ENCODE peak calls at places on chromosomes 7 and 10, in four cellular contexts. Q is neural progenitor cell, Y is colonic mucosa, M is sigmoid colon. K is an unnamed sample.

GRCh38 chr10:3472705-3473078 is 300.1 kb upstream of the PITRM1 start:
- DNase-seq in M (no peak), Y (no peak), Q (no peak), K (no peak)

GRCh38 chr10:91115618-91116390 is 104.7 kb upstream of the PCGF5 start:
- DNase-seq in Q (no peak), M (no peak), Y (no peak), K (no peak)

GRCh38 chr10:126650164-126650563 is 20.3 kb downstream of the C10orf90 start:
- DNase-seq in Y (no peak), Q (no peak), M (no peak), K (no peak)

GRCh38 chr7:142583424-142583823 is 165.8 kb upstream of the PRSS1 start:
- DNase-seq in Q (peak), M (no peak), Y (no peak), K (no peak)

GRCh38 chr10:70928140-70928539 is 39.8 kb upstream of the PCBD1 start:
- DNase-seq in M (no peak), Y (no peak), Q (no peak), K (no peak)

GRCh38 chr10:84118395-84119006 is 20.8 kb upstream of the GHITM start:
- DNase-seq in Y (no peak), Q (no peak), M (no peak), K (no peak)

GRCh38 chr7:48105045-48105444 is 16.0 kb downstream of the UPP1 start:
- DNase-seq in Y (no peak), M (no peak), Q (no peak), K (no peak)

GRCh38 chr10:101850747-101851146 is 7.1 kb upstream of the KCNIP2 start:
- DNase-seq in Q (no peak), Y (no peak), M (no peak), K (no peak)

GRCh38 chr7:138878064-138878463 is 80.1 kb upstream of the ATP6V0A4 start:
- DNase-seq in M (no peak), Q (no peak), Y (no peak), K (no peak)

GRCh38 chr7:82247814-82248433 is 195.7 kb downstream of the CACNA2D1 start:
- DNase-seq in Y (no peak), Q (peak), M (no peak), K (no peak)

GRCh38 chr10:124632566-124632965 is 111.6 kb downstream of the FAM53B start:
- DNase-seq in Q (no peak), Y (no peak), M (no peak), K (no peak)

GRCh38 chr10:72315054-72315453 is 39.7 kb downstream of the DNAJB12 start:
- DNase-seq in Y (peak), Q (peak), M (no peak), K (no peak)

GRCh38 chr10:78685466-78686163 is 383.2 kb upstream of the ZMIZ1 start:
- DNase-seq in Y (no peak), Q (no peak), M (no peak), K (no peak)

GRCh38 chr7:29414216-29414615 is 149.4 kb upstream of the PRR15 start:
- DNase-seq in Y (no peak), M (no peak), Q (no peak), K (no peak)

GRCh38 chr10:13496164-13496563 is 32.6 kb downstream of the BEND7 start:
- DNase-seq in Q (peak), Y (no peak), M (no peak), K (no peak)

GRCh38 chr7:2616973-2617709 is 14.6 kb upstream of the TTYH3 start:
- DNase-seq in Y (no peak), Q (peak), M (no peak), K (no peak)

GRCh38 chr7:113774182-113774807 is 144.5 kb downstream of the PPP1R3A start:
- DNase-seq in Y (no peak), M (no peak), Q (peak), K (no peak)

GRCh38 chr10:11325817-11326216 is 285.6 kb downstream of the USP6NL start:
- DNase-seq in Q (no peak), M (no peak), Y (no peak), K (no peak)

GRCh38 chr7:44849277-44850210 is 1.7 kb upstream of the H2AZ2 start:
- DNase-seq in M (no peak), Y (no peak), Q (no peak), K (no peak)

GRCh38 chr10:87978166-87978565 is 114.7 kb downstream of the PTEN start:
- DNase-seq in M (no peak), Y (no peak), Q (no peak), K (no peak)

GRCh38 chr7:6238309-6238925 is 34.0 kb downstream of the CYTH3 start:
- DNase-seq in M (no peak), Q (no peak), Y (no peak), K (no peak)

GRCh38 chr10:107814865-107815487 is 650.5 kb upstream of the SORCS1 start:
- DNase-seq in Q (peak), M (peak), Y (peak), K (no peak)

GRCh38 chr7:102285541-102286236 is 979 bp upstream of the SH2B2 start:
- DNase-seq in Q (peak), M (no peak), Y (no peak), K (no peak)

GRCh38 chr7:112515989-112516388 is 35.2 kb downstream of the LSMEM1 start:
- DNase-seq in Q (no peak), Y (no peak), M (no peak), K (no peak)

GRCh38 chr7:66258409-66258808 is 53.3 kb downstream of the TPST1 start:
- DNase-seq in Y (no peak), Q (peak), M (no peak), K (no peak)

GRCh38 chr7:631966-632830 is 94.3 kb upstream of the DNAAF5 start:
- DNase-seq in Y (no peak), Q (no peak), M (no peak), K (peak)

GRCh38 chr10:7409732-7410168 is 1.1 kb downstream of the SFMBT2 start:
- DNase-seq in Y (peak), M (no peak), Q (peak), K (no peak)

GRCh38 chr10:48252354-48252650 is 22.2 kb downstream of the FRMPD2 start:
- DNase-seq in Y (no peak), Q (no peak), M (peak), K (no peak)

GRCh38 chr10:32459072-32459703 is 13.2 kb downstream of the CCDC7 start:
- DNase-seq in Q (no peak), Y (no peak), M (no peak), K (no peak)

GRCh38 chr10:19488592-19489280 is 327.5 kb upstream of the PLXDC2 start:
- DNase-seq in Y (no peak), Q (peak), M (peak), K (peak)

GRCh38 chr10:124554085-124554858 is 92.6 kb downstream of the LHPP start:
- DNase-seq in Q (no peak), M (no peak), Y (no peak), K (no peak)

GRCh38 chr10:15802375-15802949 is 57.8 kb downstream of the MINDY3 start:
- DNase-seq in M (no peak), Y (no peak), Q (no peak), K (no peak)

GRCh38 chr7:27603813-27604212 is 58.9 kb downstream of the HIBADH start:
- DNase-seq in Q (peak), M (no peak), Y (no peak), K (no peak)
- H3K4me3 ChIP-seq in Q (peak), M (no peak), Y (no peak), K (no peak)

GRCh38 chr10:119546009-119546408 is 3.5 kb upstream of the RGS10 start:
- DNase-seq in Y (no peak), M (no peak), Q (no peak), K (no peak)
- H3K27ac ChIP-seq in Y (no peak), M (peak), Q (no peak), K (no peak)

GRCh38 chr10:23156447-23157150 is 35.5 kb upstream of the PTF1A start:
- DNase-seq in M (no peak), Q (no peak), Y (no peak), K (no peak)

GRCh38 chr10:23158370-23158769 is 33.7 kb upstream of the PTF1A start:
- DNase-seq in Q (peak), Y (peak), M (no peak), K (no peak)

GRCh38 chr10:23155166-23155565 is 36.9 kb upstream of the PTF1A start:
- DNase-seq in M (no peak), Y (no peak), Q (no peak), K (no peak)

GRCh38 chr10:23157239-23157661 is 34.9 kb upstream of the PTF1A start:
- DNase-seq in M (no peak), Q (no peak), Y (no peak), K (no peak)

DNA sequence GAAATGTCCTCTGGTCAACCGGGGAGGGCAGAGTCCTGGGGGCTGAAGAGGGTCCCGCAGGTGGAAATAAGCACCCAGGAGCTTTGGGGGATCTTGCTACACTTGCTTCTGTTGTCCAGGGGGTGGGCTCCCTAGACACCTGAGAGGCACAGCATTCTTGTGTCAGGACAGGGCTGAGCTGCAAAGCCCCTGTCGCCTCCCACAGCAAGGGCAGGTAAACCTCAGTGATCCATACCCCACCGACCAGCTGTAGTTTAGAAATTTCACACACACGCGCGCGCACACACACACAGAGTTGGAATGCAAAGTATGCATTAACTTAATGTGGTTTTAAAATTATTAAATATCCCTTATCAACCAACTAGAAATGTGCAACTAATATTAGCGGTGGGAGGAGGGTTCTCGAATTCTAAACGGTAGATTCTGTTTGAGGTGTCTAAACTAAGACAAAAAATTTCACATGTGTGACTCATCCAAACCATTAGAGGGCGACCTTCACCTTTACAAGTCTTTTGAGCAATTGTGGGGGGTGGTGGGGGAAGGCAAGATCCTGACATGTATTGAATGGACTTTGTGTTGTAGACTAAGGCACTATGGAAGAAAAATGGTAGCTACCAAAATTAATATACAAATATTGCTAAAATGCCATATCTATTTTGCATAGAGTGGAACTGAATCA is 34.3 kb upstream of the PTF1A start:
- DNase-seq in Y (no peak), M (no peak), Q (peak), K (no peak)
- H3K4me3 ChIP-seq in Y (no peak), M (no peak), Q (peak), K (no peak)

DNA sequence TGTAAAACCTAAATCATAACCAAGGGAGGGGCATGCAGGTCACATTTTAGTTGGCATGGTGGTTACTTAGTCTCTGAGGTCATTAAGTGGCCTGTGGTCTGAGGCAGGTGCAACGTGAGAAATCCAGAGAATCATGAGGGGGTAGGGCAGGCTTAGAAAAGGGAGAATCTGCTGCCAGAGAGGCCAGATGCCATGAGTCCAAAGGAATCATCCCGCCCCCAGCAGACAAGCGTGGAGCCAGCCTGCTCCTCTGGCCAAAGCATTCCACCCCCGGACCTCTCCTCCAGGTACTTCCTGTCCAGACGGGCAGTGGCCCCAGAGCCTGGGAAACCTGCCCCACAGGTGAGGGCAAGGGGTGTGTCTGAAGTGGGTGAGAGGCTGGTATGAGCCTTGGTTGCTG is 196.4 kb upstream of the ZNF32 start:
- DNase-seq in Q (no peak), M (no peak), Y (no peak), K (no peak)
- H3K27ac ChIP-seq in Q (no peak), M (no peak), Y (no peak), K (peak)

GRCh38 chr10:122126763-122127659 is 138.0 kb downstream of the TACC2 start:
- DNase-seq in Y (no peak), M (peak), Q (peak), K (no peak)
- H3K4me3 ChIP-seq in Y (no peak), M (no peak), Q (no peak), K (peak)

DNA sequence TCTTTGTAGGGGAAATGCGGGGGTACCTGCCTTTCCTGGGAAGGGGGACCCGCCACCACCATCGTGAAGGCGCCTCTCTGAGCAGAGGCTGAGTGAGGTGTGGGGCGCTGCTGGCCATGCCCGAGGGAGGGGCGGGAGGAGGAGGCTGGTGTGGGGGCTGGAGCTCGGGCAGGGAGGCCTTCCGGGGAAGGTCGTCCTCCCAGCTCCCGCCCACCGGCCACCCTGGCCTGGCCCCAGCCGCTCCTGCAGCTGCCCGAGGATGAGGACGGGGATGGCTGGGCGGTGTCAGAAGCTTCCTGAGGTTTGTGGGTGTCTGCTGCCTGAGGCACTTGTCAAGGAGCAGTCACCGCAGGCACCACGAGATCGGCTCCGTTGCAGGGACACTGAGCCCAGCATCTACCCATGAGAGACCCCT is 11.4 kb downstream of the PWWP2B start:
- DNase-seq in Q (no peak), M (no peak), Y (peak), K (peak)
- H3K27ac ChIP-seq in Q (no peak), M (peak), Y (peak), K (peak)

GRCh38 chr10:28958468-28958867 is 281.1 kb downstream of the BAMBI start:
- DNase-seq in Q (no peak), Y (no peak), M (no peak), K (no peak)
- H3K4me3 ChIP-seq in Q (no peak), Y (no peak), M (no peak), K (no peak)

DNA sequence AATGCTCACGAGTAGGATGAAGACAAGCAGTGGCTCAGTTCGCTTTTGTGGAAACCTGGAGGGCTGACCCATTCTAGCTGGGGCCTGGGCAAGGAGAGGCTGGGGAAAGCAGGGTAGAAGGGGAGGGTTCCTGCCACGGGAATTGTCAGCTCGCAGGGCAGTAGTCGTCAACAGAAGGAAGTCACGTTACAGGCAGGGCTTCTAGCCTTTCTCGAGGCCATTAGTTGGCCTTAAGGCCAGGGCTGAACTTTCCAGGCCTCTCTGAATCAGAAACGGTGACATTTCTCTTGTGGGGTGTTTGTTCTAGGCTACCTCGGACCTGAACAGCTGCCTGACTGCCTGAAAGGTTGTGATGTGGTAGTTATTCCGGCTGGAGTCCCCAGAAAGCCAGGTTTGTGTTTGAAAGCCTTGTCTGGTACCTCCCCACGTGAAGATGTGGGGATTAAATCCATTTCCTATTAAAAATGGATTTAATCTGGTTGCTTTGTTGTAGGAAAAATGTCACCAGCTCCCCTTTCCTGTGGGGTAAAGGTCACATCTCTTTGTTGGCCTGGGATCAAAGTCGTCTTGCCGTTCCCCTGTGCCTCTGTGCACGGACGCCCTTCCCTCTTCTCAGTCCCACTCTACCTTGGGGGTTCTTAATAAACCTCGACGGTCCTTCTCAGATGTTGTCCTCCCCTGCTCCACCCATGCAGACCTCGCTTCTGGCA is 9.4 kb downstream of the MDH2 start:
- DNase-seq in M (no peak), Q (no peak), Y (no peak), K (no peak)
- H3K27ac ChIP-seq in M (no peak), Q (no peak), Y (no peak), K (no peak)